ENCODE peak calls at places on chromosome 7, in four cellular contexts. A is choroid plexus epithelial cell, H is NB4, Z is AG10803. G is an unnamed sample.

GRCh38 chr7:134515569-134516468 is 11.5 kb upstream of the AKR1B10 start:
- DNase-seq in A (peak), H (peak), Z (peak), G (no peak)

GRCh38 chr7:22732556-22733126 is 5.6 kb downstream of the IL6 start:
- DNase-seq in A (peak), H (no peak), Z (peak), G (no peak)

GRCh38 chr7:114412548-114412947 is 2.1 kb upstream of the FOXP2 start:
- DNase-seq in A (no peak), H (no peak), Z (no peak), G (no peak)

GRCh38 chr7:66896441-66896840 is 24.6 kb upstream of the TMEM248 start:
- DNase-seq in A (no peak), H (no peak), Z (no peak), G (no peak)

GRCh38 chr7:113636727-113637421 is 281.9 kb downstream of the PPP1R3A start:
- DNase-seq in A (peak), H (no peak), Z (no peak), G (no peak)

GRCh38 chr7:98836811-98837631 is 32.8 kb downstream of the TMEM130 start:
- DNase-seq in A (peak), H (peak), Z (no peak), G (peak)

GRCh38 chr7:44538093-44538797 is 2.9 kb downstream of the NPC1L1 start:
- DNase-seq in A (no peak), H (no peak), Z (no peak), G (peak)

GRCh38 chr7:28207486-28208158 is 27.0 kb upstream of the JAZF1 start:
- DNase-seq in A (peak), H (peak), Z (no peak), G (peak)

GRCh38 chr7:7694542-7694941 is 23.9 kb downstream of the RPA3 start:
- DNase-seq in A (no peak), H (no peak), Z (no peak), G (no peak)

GRCh38 chr7:8325067-8325466 is 63.1 kb upstream of the ICA1 start:
- DNase-seq in A (no peak), H (peak), Z (no peak), G (no peak)

GRCh38 chr7:39952378-39952777 is 2.3 kb downstream of the CDK13 start:
- DNase-seq in A (peak), H (peak), Z (peak), G (no peak)

GRCh38 chr7:96236198-96237039 is 85.5 kb downstream of the SLC25A13 start:
- DNase-seq in A (peak), H (peak), Z (peak), G (no peak)

GRCh38 chr7:149885191-149886017 is 11.6 kb downstream of the ATP6V0E2 start:
- DNase-seq in A (peak), H (peak), Z (no peak), G (no peak)

GRCh38 chr7:134327896-134328295 is 11.2 kb upstream of the SLC35B4 start:
- DNase-seq in A (peak), H (peak), Z (peak), G (peak)

GRCh38 chr7:70512719-70513118 is 619.2 kb upstream of the GALNT17 start:
- DNase-seq in A (no peak), H (no peak), Z (no peak), G (no peak)

GRCh38 chr7:71925663-71926062 is 486.5 kb downstream of the CALN1 start:
- DNase-seq in A (no peak), H (peak), Z (no peak), G (no peak)

GRCh38 chr7:16921644-16922257 is 40.0 kb upstream of the AGR3 start:
- DNase-seq in A (peak), H (no peak), Z (peak), G (no peak)

GRCh38 chr7:44197487-44197886 is 3.3 kb upstream of the YKT6 start:
- DNase-seq in A (no peak), H (no peak), Z (no peak), G (no peak)

GRCh38 chr7:38142736-38143135 is 35.3 kb upstream of the STARD3NL start:
- DNase-seq in A (no peak), H (no peak), Z (no peak), G (no peak)

GRCh38 chr7:131241381-131241780 is 86.3 kb upstream of the MKLN1 start:
- DNase-seq in A (no peak), H (no peak), Z (no peak), G (no peak)

GRCh38 chr7:92635538-92635937 is 45.3 kb upstream of the FAM133B start:
- DNase-seq in A (no peak), H (peak), Z (no peak), G (no peak)

GRCh38 chr7:101902680-101903504 is 85.5 kb downstream of the CUX1 start:
- DNase-seq in A (no peak), H (peak), Z (no peak), G (no peak)

GRCh38 chr7:39399976-39400375 is 166.2 kb upstream of the YAE1 start:
- DNase-seq in A (no peak), H (no peak), Z (no peak), G (no peak)

GRCh38 chr7:47759056-47759706 is 177.3 kb upstream of the TNS3 start:
- DNase-seq in A (peak), H (peak), Z (no peak), G (no peak)
- TF ChIP-seq CTCF in A (peak), H (no peak), Z (peak), G (no peak)

GRCh38 chr7:138866353-138866752 is 68.4 kb upstream of the ATP6V0A4 start:
- DNase-seq in A (no peak), H (no peak), Z (no peak), G (no peak)

GRCh38 chr7:138863931-138864330 is 65.9 kb upstream of the ATP6V0A4 start:
- DNase-seq in A (no peak), H (no peak), Z (no peak), G (no peak)

GRCh38 chr7:138864667-138865066 is 66.7 kb upstream of the ATP6V0A4 start:
- DNase-seq in A (peak), H (peak), Z (peak), G (no peak)

GRCh38 chr7:138867744-138868143 is 69.7 kb upstream of the ATP6V0A4 start:
- DNase-seq in A (no peak), H (no peak), Z (no peak), G (no peak)

DNA sequence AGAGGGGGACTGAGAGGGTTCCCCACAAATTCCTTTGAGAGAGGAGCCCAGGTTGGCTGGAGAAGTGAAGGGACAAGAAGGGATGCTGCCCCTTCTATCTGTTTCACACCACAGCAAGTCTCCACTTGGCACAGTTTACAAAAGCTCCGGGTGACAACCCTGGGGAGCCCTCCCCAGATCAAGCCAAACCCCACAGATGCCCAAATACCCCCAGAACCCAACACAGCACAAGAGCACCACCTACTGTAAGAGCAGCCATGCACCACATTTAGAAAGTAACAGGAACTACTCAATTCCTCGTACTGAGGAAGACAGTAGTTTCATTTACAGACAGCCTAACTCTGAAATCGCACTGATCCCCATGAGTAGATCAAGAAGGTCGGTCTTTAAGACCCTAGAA is 67.8 kb upstream of the ATP6V0A4 start:
- DNase-seq in A (peak), H (peak), Z (no peak), G (peak)
- TF ChIP-seq CTCF in A (peak), H (peak), Z (no peak), G (peak)

DNA sequence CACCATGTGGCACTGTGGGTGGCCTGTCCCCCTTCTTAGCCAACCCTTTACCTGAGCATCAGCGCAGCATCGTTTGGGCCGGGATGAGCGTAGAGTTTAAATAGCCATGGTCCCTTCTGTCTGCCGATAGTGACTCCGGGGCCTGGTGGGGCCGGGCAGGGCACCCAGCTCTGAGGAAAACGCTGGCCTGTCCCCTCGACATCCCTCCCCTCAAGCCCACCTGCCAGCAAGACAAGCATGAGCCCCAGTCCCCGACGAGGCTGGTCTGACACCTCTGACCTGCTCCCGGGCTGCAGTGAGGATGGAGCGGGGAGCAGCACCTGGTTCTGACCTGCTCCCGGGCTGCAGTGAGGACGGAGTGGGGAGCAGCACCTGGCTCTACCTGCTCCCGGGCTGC is 31.1 kb upstream of the CNPY1 start:
- DNase-seq in A (no peak), H (no peak), Z (no peak), G (no peak)
- TF ChIP-seq CTCF in A (no peak), H (no peak), Z (no peak), G (no peak)

GRCh38 chr7:21717323-21717722 is 174.5 kb downstream of the DNAH11 start:
- DNase-seq in A (no peak), H (no peak), Z (no peak), G (no peak)

GRCh38 chr7:21719846-21720245 is 177.0 kb downstream of the DNAH11 start:
- DNase-seq in A (no peak), H (no peak), Z (no peak), G (no peak)

GRCh38 chr7:21724562-21724961 is 181.7 kb downstream of the DNAH11 start:
- DNase-seq in A (no peak), H (no peak), Z (no peak), G (no peak)

GRCh38 chr7:21722371-21722770 is 179.5 kb downstream of the DNAH11 start:
- DNase-seq in A (peak), H (no peak), Z (no peak), G (no peak)
- TF ChIP-seq CTCF in A (peak), H (no peak), Z (no peak), G (no peak)

DNA sequence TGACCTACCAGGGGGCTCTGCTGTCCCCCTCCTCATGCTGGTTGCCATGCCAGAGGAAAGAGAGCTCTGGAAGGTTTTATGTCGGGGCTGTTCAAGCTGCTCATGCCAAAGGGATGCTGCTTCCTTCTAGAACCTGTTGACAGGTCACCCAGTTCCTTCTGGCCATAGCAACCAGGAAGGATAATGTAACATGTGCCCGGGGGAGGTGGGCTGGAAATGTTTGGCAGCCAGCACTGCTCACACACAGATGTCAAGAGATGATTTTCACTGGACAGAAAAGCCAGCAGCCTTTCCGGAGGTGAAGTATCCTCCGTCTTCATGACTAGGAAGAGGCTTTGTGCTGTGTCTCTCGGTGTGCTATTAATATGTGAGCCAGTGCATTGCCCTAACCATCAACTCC is 130.2 kb downstream of the DPP6 start:
- DNase-seq in A (no peak), H (no peak), Z (no peak), G (no peak)
- TF ChIP-seq CTCF in A (no peak), H (no peak), Z (no peak), G (no peak)

GRCh38 chr7:18224138-18224537 is 196.5 kb upstream of the PRPS1L1 start:
- DNase-seq in A (no peak), H (no peak), Z (no peak), G (no peak)
- TF ChIP-seq CTCF in A (no peak), H (no peak), Z (no peak), G (no peak)

GRCh38 chr7:143382126-143382790 is 1.1 kb downstream of the ZYX start:
- DNase-seq in A (no peak), H (no peak), Z (no peak), G (no peak)

GRCh38 chr7:143384148-143384547 is 3.0 kb downstream of the ZYX start:
- DNase-seq in A (peak), H (no peak), Z (no peak), G (no peak)

GRCh38 chr7:143381427-143382125 is 431 bp downstream of the ZYX start:
- DNase-seq in A (peak), H (no peak), Z (peak), G (no peak)

GRCh38 chr7:143383642-143383957 is 2.5 kb downstream of the ZYX start:
- DNase-seq in A (no peak), H (no peak), Z (no peak), G (no peak)

GRCh38 chr7:143382791-143383641 is 1.9 kb downstream of the ZYX start:
- DNase-seq in A (no peak), H (no peak), Z (no peak), G (no peak)
- TF ChIP-seq CTCF in A (peak), H (no peak), Z (no peak), G (no peak)

DNA sequence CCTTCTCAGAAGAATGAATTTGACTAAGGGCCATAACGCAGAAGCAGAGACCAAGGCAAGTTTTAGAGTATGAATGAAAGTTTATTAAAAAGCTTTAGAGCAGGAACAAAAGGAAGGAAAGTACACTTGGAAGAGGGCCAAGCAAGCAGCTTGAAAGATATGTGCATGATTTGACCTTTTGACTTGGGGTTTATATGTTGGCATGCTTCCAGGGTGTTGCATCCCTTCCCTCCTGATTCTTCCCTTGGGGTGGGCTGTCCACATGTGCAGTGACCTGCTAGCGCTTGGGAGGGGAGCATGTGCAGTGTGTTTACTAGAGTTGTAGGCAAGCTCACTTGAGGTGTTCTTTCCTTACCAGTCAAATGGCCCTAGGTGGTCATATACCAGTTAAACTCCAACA is 37.9 kb upstream of the LRRN3 start:
- DNase-seq in A (no peak), H (no peak), Z (no peak), G (no peak)
- TF ChIP-seq CTCF in A (no peak), H (no peak), Z (no peak), G (no peak)

DNA sequence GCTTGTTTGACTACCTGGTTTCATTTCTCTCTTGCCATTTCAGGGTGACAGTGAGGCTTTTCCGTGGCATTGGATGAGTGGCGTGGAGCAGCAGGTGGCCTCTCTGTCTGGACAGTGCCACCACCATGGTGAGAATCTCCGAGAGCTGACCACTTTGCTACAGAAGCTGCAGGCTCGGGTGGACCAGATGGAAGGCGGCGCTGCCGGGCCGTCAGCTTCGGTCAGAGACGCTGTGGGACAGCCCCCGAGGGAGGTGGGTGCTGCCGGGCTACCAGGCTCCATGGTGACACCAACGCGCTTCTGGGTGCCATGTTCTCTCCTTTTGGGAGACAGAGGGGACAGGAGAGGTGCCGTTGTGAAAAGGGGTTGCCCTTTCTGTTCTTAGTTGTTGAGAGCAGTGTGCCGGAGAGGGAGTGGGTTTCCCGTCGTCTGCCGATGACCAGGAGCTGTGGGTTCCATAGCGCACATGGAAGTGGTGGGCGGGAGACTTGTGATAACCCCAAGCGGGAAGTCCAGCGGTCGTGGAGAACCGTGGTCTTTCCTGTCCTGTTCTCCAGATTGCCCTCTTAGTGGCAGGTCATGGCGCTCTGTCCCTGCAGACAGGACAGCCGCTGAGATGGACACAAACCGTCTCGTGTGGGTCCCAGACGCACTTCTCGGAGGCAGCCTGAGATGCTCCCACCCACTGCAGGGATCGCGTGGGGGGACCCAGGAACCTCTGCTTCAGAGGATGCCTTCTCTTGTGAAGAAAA is 21.3 kb downstream of the SUN1 start:
- DNase-seq in A (no peak), H (no peak), Z (no peak), G (no peak)
- TF ChIP-seq CTCF in A (no peak), H (no peak), Z (no peak), G (no peak)

GRCh38 chr7:100266576-100267354 is 40.7 kb upstream of the SPDYE3 start:
- DNase-seq in A (no peak), H (no peak), Z (no peak), G (no peak)

GRCh38 chr7:100275120-100275519 is 32.4 kb upstream of the SPDYE3 start:
- DNase-seq in A (no peak), H (no peak), Z (no peak), G (no peak)

GRCh38 chr7:100267648-100268047 is 39.9 kb upstream of the SPDYE3 start:
- DNase-seq in A (no peak), H (no peak), Z (no peak), G (no peak)

DNA sequence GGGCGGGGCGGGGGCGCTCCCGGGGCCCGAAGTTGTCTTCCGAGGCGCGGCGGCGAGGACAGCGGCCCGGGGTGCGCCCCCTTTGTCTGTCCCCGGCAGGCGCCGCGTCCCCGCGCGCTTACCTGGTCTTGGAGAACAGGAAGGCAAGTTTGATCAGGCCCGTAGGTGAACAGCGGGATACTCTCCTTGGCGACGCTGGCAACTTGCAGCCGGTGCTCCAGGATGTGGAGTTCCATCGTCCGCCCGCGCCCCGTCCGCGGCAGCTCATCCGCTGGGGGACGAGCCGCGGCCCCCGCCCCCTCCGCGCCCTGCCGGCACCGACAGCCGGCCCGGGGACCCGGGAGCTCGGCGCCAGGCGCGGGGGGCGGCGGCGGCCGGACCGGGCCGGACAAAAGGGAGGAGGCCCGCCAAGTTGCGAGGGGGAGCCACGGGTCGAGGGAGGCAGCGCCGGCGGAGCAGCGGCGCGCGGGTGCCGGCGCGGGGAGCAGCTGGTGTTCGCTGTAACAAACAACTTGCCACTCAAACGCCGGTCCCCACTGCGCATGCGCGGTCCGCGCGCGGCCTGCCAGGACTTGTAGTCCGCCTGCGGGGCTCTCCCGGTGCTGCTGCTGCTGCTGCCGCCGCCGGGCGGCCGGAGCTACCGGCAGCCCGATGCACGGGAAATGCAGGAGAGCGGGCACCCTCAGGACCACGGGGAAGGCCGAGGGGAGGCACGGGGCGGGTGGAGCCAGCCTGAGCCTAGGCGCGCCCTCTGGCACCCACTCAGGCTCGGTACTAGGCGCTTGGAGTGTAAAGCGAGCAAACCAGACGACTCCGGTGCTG is 35.6 kb upstream of the SPDYE3 start:
- DNase-seq in A (peak), H (peak), Z (peak), G (peak)
- TF ChIP-seq CTCF in A (peak), H (peak), Z (peak), G (peak)